ENCODE peak calls at places on chromosomes 16 and 17, in six cellular contexts. Q is fibroblast of lung, N is tibial artery, X is retinal pigment epithelial cell, A is psoas muscle, H is kidney epithelial cell. K is an unnamed sample.
A peak's percentile ranks its signal among the peaks of the same experiment; 100 is the strongest.

GRCh38 chr17:35242805-35243458 is at the start of gene SLFN5:
- DNase-seq in Q (peak; percentile 94), N (peak; percentile 98), X (peak; percentile 61), A (peak; percentile 96), H (no peak), K (peak; percentile 65)

GRCh38 chr16:70460737-70461261 is 6.4 kb downstream of the FCSK start:
- DNase-seq in Q (no peak), N (no peak), X (no peak), A (no peak), H (no peak), K (no peak)

GRCh38 chr16:71360378-71360777 is 1.9 kb downstream of the CALB2 start:
- DNase-seq in Q (peak; percentile 82), N (no peak), X (peak; percentile 36), A (no peak), H (peak; percentile 71), K (peak; percentile 69)

GRCh38 chr16:69179255-69180010 is 7.5 kb upstream of the SNTB2 start:
- DNase-seq in Q (peak; percentile 99), N (peak; percentile 86), X (peak; percentile 62), A (peak; percentile 75), H (no peak), K (no peak)

GRCh38 chr17:70521821-70522256 is 352.5 kb downstream of the KCNJ2 start:
- DNase-seq in Q (peak; percentile 78), N (no peak), X (peak; percentile 83), A (no peak), H (no peak), K (no peak)

GRCh38 chr17:39011907-39012468 is 44.8 kb upstream of the FBXO47 start:
- DNase-seq in Q (no peak), N (no peak), X (no peak), A (no peak), H (no peak), K (no peak)

GRCh38 chr17:62675260-62675659 is 47.8 kb downstream of the MRC2 start:
- DNase-seq in Q (peak; percentile 54), N (no peak), X (no peak), A (peak; percentile 84), H (no peak), K (no peak)

GRCh38 chr16:13338044-13338443 is 436.6 kb downstream of the SHISA9 start:
- DNase-seq in Q (no peak), N (no peak), X (no peak), A (no peak), H (no peak), K (no peak)

GRCh38 chr17:21194210-21194609 is 19.8 kb downstream of the TMEM11 start:
- DNase-seq in Q (peak; percentile 40), N (no peak), X (no peak), A (peak; percentile 60), H (no peak), K (no peak)

GRCh38 chr17:4488989-4489595 is 9.6 kb upstream of the SPNS2 start:
- DNase-seq in Q (no peak), N (no peak), X (no peak), A (no peak), H (no peak), K (no peak)

GRCh38 chr16:2609827-2610470 is 72.1 kb downstream of the PDPK1 start:
- DNase-seq in Q (no peak), N (peak; percentile 51), X (no peak), A (peak; percentile 33), H (no peak), K (no peak)

GRCh38 chr16:55499951-55500350 is 8.9 kb upstream of the LPCAT2 start:
- DNase-seq in Q (peak; percentile 93), N (no peak), X (peak; percentile 99), A (no peak), H (peak; percentile 94), K (peak; percentile 59)

GRCh38 chr16:63363738-63364137 is 1327.5 kb upstream of the CDH8 start:
- DNase-seq in Q (no peak), N (no peak), X (no peak), A (no peak), H (no peak), K (no peak)

GRCh38 chr16:4976611-4977145 is 18.5 kb downstream of the SEC14L5 start:
- DNase-seq in Q (no peak), N (no peak), X (no peak), A (peak; percentile 81), H (no peak), K (no peak)

GRCh38 chr16:28491080-28491969 is 549 bp downstream of the CLN3 start:
- DNase-seq in Q (peak; percentile 9), N (peak; percentile 75), X (no peak), A (peak; percentile 70), H (no peak), K (no peak)

GRCh38 chr16:2469399-2470233 is 1.5 kb upstream of the NTN3 start:
- DNase-seq in Q (no peak), N (no peak), X (no peak), A (no peak), H (no peak), K (no peak)

GRCh38 chr16:47643610-47644009 is 182.5 kb downstream of the PHKB start:
- DNase-seq in Q (no peak), N (no peak), X (no peak), A (no peak), H (no peak), K (no peak)

GRCh38 chr17:74392848-74393247 is 25.5 kb downstream of the GPR142 start:
- DNase-seq in Q (no peak), N (no peak), X (no peak), A (peak; percentile 21), H (no peak), K (no peak)

GRCh38 chr16:85888405-85889331 is 10.3 kb upstream of the IRF8 start:
- DNase-seq in Q (peak; percentile 22), N (no peak), X (no peak), A (no peak), H (peak; percentile 70), K (peak; percentile 71)

GRCh38 chr16:77434365-77435239 is at the start of gene ADAMTS18:
- DNase-seq in Q (no peak), N (no peak), X (no peak), A (no peak), H (no peak), K (no peak)

GRCh38 chr16:50360033-50360778 is 8.6 kb downstream of the BRD7 start:
- DNase-seq in Q (no peak), N (peak; percentile 87), X (no peak), A (no peak), H (no peak), K (no peak)

GRCh38 chr17:79630821-79631639 is 20.2 kb upstream of the RBFOX3 start:
- DNase-seq in Q (no peak), N (peak; percentile 40), X (no peak), A (peak; percentile 38), H (no peak), K (no peak)

GRCh38 chr17:6800422-6801027 is 24.5 kb downstream of the FBXO39 start:
- DNase-seq in Q (no peak), N (no peak), X (no peak), A (no peak), H (no peak), K (no peak)

GRCh38 chr16:46736695-46737094 is 11.4 kb downstream of the MYLK3 start:
- DNase-seq in Q (no peak), N (peak; percentile 40), X (no peak), A (no peak), H (no peak), K (no peak)

GRCh38 chr16:9846362-9847099 is 335.7 kb downstream of the GRIN2A start:
- DNase-seq in Q (no peak), N (no peak), X (no peak), A (no peak), H (no peak), K (no peak)

GRCh38 chr16:30761427-30761927 is 385 bp downstream of the CFAP119 start:
- DNase-seq in Q (peak; percentile 18), N (no peak), X (no peak), A (peak; percentile 65), H (no peak), K (no peak)

DNA sequence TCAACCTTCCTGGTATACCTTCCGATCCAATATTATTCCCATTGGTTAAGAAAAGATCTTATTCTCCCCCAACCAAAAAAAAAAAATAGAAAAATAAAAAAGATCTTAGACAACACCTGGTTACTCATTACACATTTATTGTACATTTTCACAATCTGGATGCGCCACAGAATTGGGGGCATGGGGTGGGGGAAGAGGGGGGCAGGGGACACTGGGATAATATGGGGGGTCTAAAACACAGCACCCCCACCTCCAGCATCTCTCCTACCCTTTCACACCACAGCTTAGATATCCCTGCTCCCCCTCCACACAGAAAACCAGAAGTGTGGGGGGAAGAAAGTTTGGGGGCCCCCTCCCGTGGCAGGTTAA is 3.7 kb downstream of the VAMP2 start:
- DNase-seq in Q (no peak), N (no peak), X (no peak), A (no peak), H (no peak), K (no peak)
- TF ChIP-seq CTCF in Q (no peak), N (no peak), X (no peak), A (no peak), H (no peak), K (no peak)

DNA sequence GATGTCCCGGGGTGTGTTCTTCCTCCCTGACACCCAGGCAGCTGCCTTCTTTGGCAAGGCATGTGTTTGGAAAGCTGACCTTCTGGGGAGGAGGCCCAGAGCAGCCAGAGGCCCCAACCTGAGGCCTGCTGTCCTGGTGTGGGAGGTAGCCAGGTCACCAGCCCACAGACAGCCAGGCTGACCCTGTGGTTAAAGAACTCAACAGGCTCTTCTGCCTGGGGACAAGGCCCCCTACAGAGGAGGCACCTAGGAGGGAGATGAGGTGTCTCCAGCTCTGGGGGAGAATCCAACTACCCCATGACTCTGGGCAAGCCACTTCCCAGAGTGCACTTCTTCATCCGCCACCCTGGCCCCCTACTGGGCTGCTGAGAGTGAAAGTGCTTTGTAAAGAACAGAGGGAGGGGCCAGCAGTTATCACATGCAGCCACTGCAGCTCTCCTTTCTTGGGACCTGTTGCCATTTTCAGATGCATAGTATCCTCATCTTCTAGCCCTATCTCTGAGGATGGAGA is 13.1 kb upstream of the SREBF1 start:
- DNase-seq in Q (peak; percentile 57), N (no peak), X (no peak), A (peak; percentile 73), H (no peak), K (no peak)
- TF ChIP-seq CTCF in Q (peak; percentile 33), N (peak; percentile 19), X (peak; percentile 41), A (peak; percentile 25), H (peak; percentile 42), K (peak; percentile 29)

GRCh38 chr17:8574687-8575086 is 55.8 kb downstream of the MYH10 start:
- DNase-seq in Q (peak; percentile 28), N (no peak), X (no peak), A (no peak), H (no peak), K (no peak)
- TF ChIP-seq CTCF in Q (peak; percentile 30), N (peak; percentile 56), X (peak; percentile 32), A (peak; percentile 38), H (peak; percentile 15), K (peak; percentile 33)

DNA sequence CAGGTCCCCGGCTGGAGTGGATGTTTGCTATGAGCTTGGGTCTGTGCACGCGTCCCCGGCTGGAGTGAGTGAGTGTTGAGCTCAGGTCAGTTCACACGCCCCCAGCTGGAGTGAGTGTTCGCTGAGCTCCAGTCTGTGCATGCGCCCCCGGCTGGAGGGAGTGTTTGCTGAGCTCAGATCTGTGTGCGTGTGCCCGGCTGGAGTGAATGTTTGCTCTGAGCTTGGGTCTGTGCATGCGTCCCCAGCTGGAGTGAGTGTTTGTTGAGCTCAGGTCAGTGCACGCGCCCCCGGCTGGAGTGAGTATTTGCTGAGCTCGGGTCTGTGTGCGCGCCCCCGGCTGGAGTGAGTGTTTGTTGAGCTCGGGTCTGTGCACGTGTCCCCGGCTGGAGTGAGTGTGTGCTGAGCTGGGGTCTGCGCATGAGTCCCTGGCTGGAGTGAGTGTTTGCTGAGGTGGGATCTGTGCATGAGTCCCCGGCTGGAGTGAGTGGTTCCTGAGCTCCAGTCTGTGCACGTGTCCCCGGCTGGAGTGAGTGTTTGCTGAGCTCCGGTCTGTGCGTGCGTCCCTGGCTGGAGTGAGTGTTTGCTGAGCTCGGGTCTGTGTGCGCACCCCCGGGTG is 284.2 kb downstream of the SNX29 start:
- DNase-seq in Q (peak; percentile 58), N (no peak), X (no peak), A (no peak), H (no peak), K (no peak)
- TF ChIP-seq CTCF in Q (peak; percentile 36), N (no peak), X (peak; percentile 6), A (no peak), H (no peak), K (peak; percentile 42)

K was measured in epithelial cell of proximal tubule.